ENCODE peak calls at places on chromosome 12, in eight cellular contexts. G, U, F, W, V, Y, B and E are unnamed samples.

GRCh38 chr12:46901464-46902205 is 75.8 kb upstream of the SLC38A4 start:
- DNase-seq in W (no peak), B (no peak), V (no peak), Y (no peak), G (no peak), U (no peak), F (no peak), E (no peak)

GRCh38 chr12:132173135-132174014 is 29.1 kb downstream of the NOC4L start:
- DNase-seq in V (peak), B (no peak), Y (peak), W (peak), U (no peak), F (no peak), G (no peak), E (no peak)

GRCh38 chr12:75971253-75971652 is 60.3 kb downstream of the PHLDA1 start:
- DNase-seq in Y (no peak), F (no peak), W (no peak), U (no peak), G (no peak), V (no peak), B (no peak), E (no peak)

GRCh38 chr12:85325452-85325851 is 45.4 kb downstream of the ALX1 start:
- DNase-seq in F (no peak), U (no peak), W (no peak), G (no peak), B (no peak), V (no peak), Y (no peak), E (no peak)

GRCh38 chr12:132517740-132518100 is 27.8 kb downstream of the FBRSL1 start:
- DNase-seq in Y (peak), V (no peak), G (no peak), W (no peak), F (peak), B (no peak), U (no peak), E (no peak)

GRCh38 chr12:24109381-24110039 is 160.0 kb upstream of the SOX5 start:
- DNase-seq in W (no peak), B (no peak), G (no peak), U (no peak), Y (no peak), F (no peak), V (peak), E (no peak)

GRCh38 chr12:116372815-116373214 is 95.3 kb upstream of the MED13L start:
- DNase-seq in V (no peak), G (no peak), W (no peak), Y (no peak), F (no peak), B (no peak), U (no peak), E (no peak)

GRCh38 chr12:16130359-16130758 is 147.1 kb downstream of the SLC15A5 start:
- DNase-seq in Y (no peak), W (no peak), B (no peak), G (no peak), F (no peak), V (no peak), U (no peak), E (no peak)

GRCh38 chr12:26153421-26154154 is 28.8 kb upstream of the BHLHE41 start:
- DNase-seq in F (peak), V (no peak), U (peak), Y (no peak), W (peak), G (no peak), B (no peak), E (no peak)

GRCh38 chr12:65825323-65825572 is 965 bp downstream of the HMGA2 start:
- DNase-seq in W (no peak), G (no peak), Y (no peak), F (no peak), U (no peak), B (no peak), V (no peak), E (no peak)
- H3K4me3 ChIP-seq in W (peak), G (peak), Y (peak), F (peak), U (peak), B (peak), V (peak), E (peak)

GRCh38 chr12:105933671-105934665 is 204.8 kb downstream of the NUAK1 start:
- DNase-seq in V (no peak), Y (no peak), G (peak), B (peak), U (peak), W (peak), F (peak), E (peak)
- TF ChIP-seq POLR2A in V (no peak), Y (no peak), G (no peak), B (no peak), U (no peak), W (no peak), F (no peak), E (no peak)

GRCh38 chr12:93990832-93991748 is 157.3 kb upstream of the PLXNC1 start:
- DNase-seq in F (peak), Y (no peak), V (peak), B (peak), U (no peak), W (peak), G (no peak), E (peak)
- TF ChIP-seq CTCF in F (no peak), Y (no peak), V (no peak), B (no peak), U (no peak), W (peak), G (no peak), E (no peak)

DNA sequence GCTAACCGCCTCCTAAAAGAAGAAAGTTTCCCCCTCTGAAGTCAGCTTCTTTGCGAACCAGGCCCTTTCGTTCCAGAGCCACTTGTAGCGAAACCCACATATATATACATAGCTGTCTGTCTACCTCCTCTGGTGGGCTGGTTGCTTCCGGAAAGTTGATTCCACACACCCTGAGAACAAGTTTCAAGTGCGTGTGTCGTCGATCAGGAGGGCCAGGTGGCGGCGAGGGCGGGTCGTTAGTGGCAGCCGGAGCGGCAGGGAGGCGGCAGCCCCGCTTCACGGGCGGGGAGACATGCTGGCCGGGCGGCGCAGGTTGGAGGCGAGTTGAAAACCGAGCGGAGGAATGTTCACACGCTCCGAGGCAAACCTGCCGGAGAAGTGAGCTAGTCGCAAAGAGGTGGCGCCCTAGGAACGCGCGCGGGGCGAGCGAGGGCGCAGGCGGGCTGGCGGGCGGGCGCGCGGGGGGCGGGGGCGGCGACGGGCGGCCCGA is 2.6 kb downstream of the PTHLH start:
- DNase-seq in Y (peak), W (peak), G (peak), F (peak), B (no peak), V (peak), U (peak), E (peak)
- H3K4me3 ChIP-seq in Y (peak), W (peak), G (peak), F (peak), B (peak), V (peak), U (peak), E (peak)

DNA sequence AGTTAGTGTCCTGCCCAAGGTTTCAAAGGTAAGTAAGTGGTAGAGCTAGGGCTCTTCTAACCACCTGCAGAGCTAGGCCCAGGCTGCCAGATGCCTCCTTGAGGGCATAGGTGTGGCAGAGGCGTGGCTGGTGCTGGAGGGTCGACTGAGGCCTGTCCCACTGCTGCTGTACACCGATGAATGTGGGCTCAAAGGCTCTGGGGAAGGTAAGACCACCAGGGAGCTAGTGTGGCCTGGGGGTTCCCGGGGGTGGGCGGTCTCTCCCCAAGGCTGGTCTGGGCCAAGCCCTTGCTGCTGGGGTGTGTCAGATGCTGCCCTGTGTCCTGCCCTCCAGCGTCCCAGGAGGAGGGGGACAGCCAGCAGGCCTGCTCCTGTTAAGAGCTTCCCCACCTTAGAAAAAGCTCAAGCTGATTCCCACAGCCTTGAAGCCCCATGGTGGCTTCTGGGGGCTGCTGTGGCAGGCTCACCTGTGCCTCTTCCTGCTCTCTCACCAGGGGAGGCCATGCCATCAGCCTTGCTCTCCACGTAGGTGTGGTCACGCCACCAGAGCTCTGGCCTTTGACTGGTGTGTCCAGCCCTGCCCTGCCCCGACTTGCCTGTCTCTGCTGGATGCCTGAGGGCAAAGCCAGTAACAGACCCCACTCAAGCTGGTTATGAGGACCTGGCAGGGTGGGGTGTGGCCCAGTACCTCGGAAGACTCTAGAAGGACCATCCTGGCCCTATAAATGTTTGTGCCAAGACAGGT is 36.8 kb downstream of the SH2B3 start:
- DNase-seq in F (no peak), B (no peak), V (no peak), G (peak), U (no peak), Y (peak), W (peak), E (no peak)
- TF ChIP-seq POLR2A in F (no peak), B (no peak), V (no peak), G (no peak), U (no peak), Y (no peak), W (no peak), E (no peak)